ENCODE peak calls at places on chromosomes 13 and 19, in five cellular contexts. U, C, N, T and F are unnamed samples.

GRCh38 chr13:111963031-111963430 is 103.9 kb upstream of the SOX1 start:
- DNase-seq in C (no peak), N (no peak), U (no peak), T (no peak), F (peak; percentile 23)

GRCh38 chr19:7395360-7395781 is 46.6 kb downstream of the ARHGEF18 start:
- DNase-seq in U (no peak), N (peak; percentile 52), C (peak; percentile 26), T (no peak), F (no peak)

GRCh38 chr13:49807681-49808080 is 15.2 kb upstream of the KPNA3 start:
- DNase-seq in T (no peak), C (no peak), N (no peak), U (no peak), F (no peak)

GRCh38 chr13:80516818-80517348 is 176.0 kb upstream of the SPRY2 start:
- DNase-seq in U (no peak), N (no peak), T (no peak), C (no peak), F (no peak)

GRCh38 chr13:113084943-113085540 is 20.5 kb upstream of the F7 start:
- DNase-seq in N (no peak), T (no peak), U (no peak), C (no peak), F (no peak)

GRCh38 chr13:49098771-49099512 is 121.2 kb upstream of the MLNR start:
- DNase-seq in N (no peak), T (peak; percentile 25), C (peak; percentile 51), U (no peak), F (no peak)

GRCh38 chr13:70108276-70108845 is at the start of gene KLHL1:
- DNase-seq in C (no peak), T (no peak), U (no peak), N (no peak), F (no peak)

GRCh38 chr13:80630685-80631121 is 289.8 kb upstream of the SPRY2 start:
- DNase-seq in N (no peak), C (peak; percentile 62), U (no peak), T (no peak), F (no peak)

GRCh38 chr19:5676711-5677110 is 3.6 kb downstream of the MICOS13 start:
- DNase-seq in U (no peak), N (no peak), C (no peak), T (no peak), F (no peak)

GRCh38 chr19:43532571-43532961 is 422 bp upstream of the ZNF575 start:
- DNase-seq in N (no peak), C (no peak), U (no peak), T (no peak), F (peak; percentile 48)

GRCh38 chr19:29680447-29680846 is 15.2 kb downstream of the PLEKHF1 start:
- DNase-seq in T (no peak), N (no peak), U (no peak), C (no peak), F (no peak)

GRCh38 chr13:60012503-60012902 is 151.2 kb downstream of the DIAPH3 start:
- DNase-seq in C (no peak), U (no peak), N (no peak), T (no peak), F (no peak)

GRCh38 chr13:113941571-113942191 is 32.2 kb downstream of the C13orf46 start:
- DNase-seq in C (no peak), T (no peak), N (no peak), U (no peak), F (no peak)

GRCh38 chr13:106415427-106415826 is 120.0 kb downstream of the EFNB2 start:
- DNase-seq in U (no peak), N (no peak), T (no peak), C (peak; percentile 16), F (no peak)

GRCh38 chr13:20776751-20777150 is 3.0 kb upstream of the EEF1AKMT1 start:
- DNase-seq in T (no peak), U (no peak), N (no peak), C (no peak), F (no peak)

GRCh38 chr13:40187836-40188591 is 478.4 kb downstream of the FOXO1 start:
- DNase-seq in C (no peak), N (no peak), U (no peak), T (no peak), F (peak; percentile 38)
- H3K23ac ChIP-seq in C (no peak overlapping the region), N (no peak overlapping the region), U (no peak overlapping the region), T (no peak overlapping the region), F (no peak overlapping the region)

GRCh38 chr13:52449323-52450011 is 967 bp downstream of the VPS36 start:
- DNase-seq in C (peak; percentile 19), U (no peak), N (no peak), T (peak; percentile 16), F (no peak)

GRCh38 chr13:52447815-52448552 is 2.5 kb downstream of the VPS36 start:
- DNase-seq in C (no peak), T (no peak), U (no peak), N (no peak), F (no peak)

GRCh38 chr13:52452470-52452869 is 2.0 kb upstream of the VPS36 start:
- DNase-seq in T (no peak), C (no peak), N (no peak), U (no peak), F (no peak)

GRCh38 chr13:52450793-52451116 is 321 bp upstream of the VPS36 start:
- DNase-seq in C (no peak), N (no peak), U (no peak), T (no peak), F (no peak)

DNA sequence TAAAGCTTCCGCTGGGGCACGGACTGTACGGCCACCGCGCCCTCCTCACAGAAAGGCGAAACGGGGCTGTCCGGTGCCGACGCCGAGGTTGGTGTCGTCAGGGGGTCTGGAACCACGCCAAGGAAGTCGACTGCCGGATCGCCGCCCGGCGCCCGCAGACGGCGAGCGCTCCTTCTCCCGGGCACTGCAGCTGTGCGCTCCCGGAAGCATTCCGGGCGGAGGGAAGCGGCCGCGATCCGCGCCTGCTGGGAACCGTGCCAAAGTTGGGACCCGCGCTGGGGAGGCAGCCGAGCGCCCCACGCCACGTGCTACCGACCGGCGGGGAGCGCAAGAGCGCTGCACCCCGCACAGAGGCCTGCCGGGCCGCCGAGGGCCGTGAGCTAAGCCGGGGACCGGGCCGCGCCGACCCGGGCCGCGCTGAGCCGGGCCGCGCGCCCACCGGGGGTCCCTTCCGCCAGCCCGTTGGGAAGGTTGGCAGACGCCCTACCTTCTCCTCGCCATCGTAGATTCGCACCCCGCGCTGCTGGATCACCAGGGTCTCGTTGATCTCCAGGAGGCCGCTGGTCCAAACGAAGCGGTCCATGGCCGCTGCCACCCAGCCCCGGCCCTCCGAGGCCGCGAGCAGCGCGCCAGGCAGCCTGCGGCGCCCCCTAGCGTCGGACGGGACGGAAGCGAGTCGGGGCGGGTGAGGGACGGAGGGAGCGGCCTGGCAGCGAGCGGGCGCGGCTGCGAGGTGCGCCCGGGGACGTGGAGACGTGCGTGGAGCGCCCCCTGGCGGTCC is at the start of gene VPS36:
- DNase-seq in U (peak; percentile 96), N (peak; percentile 98), C (peak; percentile 92), T (peak; percentile 99), F (peak; percentile 94)
- H2BK12ac ChIP-seq in U (no peak within 1 kb of the TSS), N (no peak within 1 kb of the TSS), C (peak within 1 kb of the TSS; percentile 51), T (peak within 1 kb of the TSS; percentile 63), F (no peak within 1 kb of the TSS)

GRCh38 chr19:47102561-47103135 is 10.9 kb downstream of the ZC3H4 start:
- DNase-seq in U (no peak), N (no peak), C (no peak), T (no peak), F (no peak)
- H3K4ac ChIP-seq in U (no peak overlapping the region), N (no peak overlapping the region), C (no peak overlapping the region), T (no peak overlapping the region), F (no peak overlapping the region)

GRCh38 chr13:97880298-97880675 is 73.2 kb upstream of the IPO5 start:
- DNase-seq in T (no peak), N (no peak), C (no peak), U (no peak), F (no peak)
- H3K23ac ChIP-seq in T (no peak overlapping the region), N (no peak overlapping the region), C (no peak overlapping the region), U (no peak overlapping the region), F (no peak overlapping the region)